ENCODE peak calls at places on chromosomes 13 and 19, in five cellular contexts. H is A549, Z is hippocampal formation, P is GM03348, Y is HT-29. N is an unnamed sample.

GRCh38 chr13:27001705-27002104 is 169.9 kb downstream of the USP12 start:
- DNase-seq in Z (no peak), P (no peak), Y (peak), H (no peak), N (no peak)

GRCh38 chr19:3175761-3176714 is 2.5 kb upstream of the S1PR4 start:
- DNase-seq in Y (peak), H (peak), Z (no peak), P (no peak), N (peak)

GRCh38 chr13:113360446-113360845 is 3.5 kb downstream of the GRTP1 start:
- DNase-seq in Y (no peak), H (no peak), Z (no peak), P (no peak), N (no peak)

GRCh38 chr19:51271015-51271600 is 20.2 kb downstream of the SIGLECL1 start:
- DNase-seq in Y (no peak), Z (no peak), P (no peak), H (no peak), N (no peak)

GRCh38 chr13:26529441-26529840 is 28.0 kb upstream of the WASF3 start:
- DNase-seq in H (peak), Y (peak), Z (peak), P (peak), N (no peak)

GRCh38 chr13:26693749-26694463 is 66.7 kb downstream of the GPR12 start:
- DNase-seq in Z (no peak), H (no peak), P (no peak), Y (no peak), N (no peak)

GRCh38 chr13:112873851-112874750 is 94.9 kb upstream of the MCF2L start:
- DNase-seq in P (peak), H (peak), Y (peak), Z (peak), N (no peak)

GRCh38 chr19:3075605-3076431 is 13.5 kb upstream of the TLE5 start:
- DNase-seq in Z (peak), P (peak), Y (peak), H (no peak), N (peak)

GRCh38 chr13:73677041-73677589 is 457.1 kb downstream of the KLF12 start:
- DNase-seq in H (peak), Z (no peak), Y (peak), P (peak), N (no peak)

GRCh38 chr13:20559659-20560356 is 7.1 kb upstream of the IFT88 start:
- DNase-seq in Z (no peak), H (no peak), P (no peak), Y (no peak), N (no peak)

GRCh38 chr19:6198896-6199239 is 63.4 kb downstream of the ACSBG2 start:
- DNase-seq in P (no peak), H (no peak), Y (no peak), Z (no peak), N (no peak)

GRCh38 chr13:41018583-41018909 is 570 bp downstream of the ELF1 start:
- DNase-seq in Z (no peak), Y (no peak), H (no peak), P (no peak), N (no peak)

GRCh38 chr19:17751103-17751911 is at the start of gene FCHO1:
- DNase-seq in Y (no peak), H (no peak), P (no peak), Z (peak), N (peak)

GRCh38 chr19:43809762-43810696 is 7.8 kb upstream of the LYPD5 start:
- DNase-seq in Y (peak), H (peak), Z (no peak), P (peak), N (peak)

GRCh38 chr19:38650911-38651584 is 3.6 kb downstream of the ACTN4 start:
- DNase-seq in Y (peak), H (peak), P (peak), Z (no peak), N (no peak)

N was measured in CD8-positive, alpha-beta memory T cell.